ENCODE peak calls at places on chromosomes 6 and 20, in nine cellular contexts. X is HuH-7; S is nephron progenitor cell; V is body of pancreas; D is posterior cingulate gyrus; F is naive thymus-derived CD8-positive, alpha-beta T cell; C is mammary epithelial cell; Q is cardiac muscle cell; Z is C1 segment of cervical spinal cord. W is an unnamed sample.

GRCh38 chr20:31945790-31946189 is 6.1 kb downstream of the PDRG1 start:
- DNase-seq in Q (no peak), F (no peak), X (no peak), V (no peak), S (no peak), Z (peak), C (no peak), D (no peak), W (no peak)

GRCh38 chr20:25739615-25740320 is 43.1 kb upstream of the ZNF337 start:
- DNase-seq in S (no peak), C (peak), X (no peak), Q (no peak), V (no peak), D (no peak), Z (no peak), F (peak), W (no peak)

GRCh38 chr6:130412556-130413290 is 46.9 kb downstream of the TMEM200A start:
- DNase-seq in Q (no peak), V (no peak), X (peak), D (no peak), F (no peak), S (no peak), C (no peak), Z (no peak), W (no peak)

GRCh38 chr6:19692506-19693298 is 144.5 kb upstream of the ID4 start:
- DNase-seq in Q (no peak), D (no peak), X (no peak), Z (no peak), S (no peak), V (no peak), C (no peak), F (no peak), W (no peak)

GRCh38 chr6:168005796-168006195 is 8.3 kb downstream of the KIF25 start:
- DNase-seq in V (no peak), F (no peak), S (no peak), Z (no peak), Q (no peak), C (no peak), X (no peak), D (no peak), W (no peak)

GRCh38 chr6:129774697-129775447 is 64.9 kb upstream of the ARHGAP18 start:
- DNase-seq in S (peak), F (peak), D (peak), C (peak), X (peak), Z (peak), Q (peak), V (peak), W (peak)

GRCh38 chr6:28817808-28818145 is 106.0 kb downstream of the TRIM27 start:
- DNase-seq in V (no peak), Q (no peak), F (no peak), S (no peak), C (no peak), Z (no peak), X (no peak), D (no peak), W (no peak)

GRCh38 chr6:166104107-166104506 is 63.5 kb downstream of the TBXT start:
- DNase-seq in D (no peak), F (no peak), S (no peak), Z (no peak), X (no peak), V (no peak), Q (no peak), C (no peak), W (no peak)

GRCh38 chr6:70673601-70674000 is 5.9 kb downstream of the SMAP1 start:
- DNase-seq in X (no peak), V (no peak), D (no peak), C (peak), S (no peak), Z (no peak), Q (no peak), F (no peak), W (no peak)

GRCh38 chr6:128929869-128930268 is 46.9 kb downstream of the LAMA2 start:
- DNase-seq in Z (no peak), X (no peak), S (no peak), C (no peak), V (no peak), Q (no peak), D (no peak), F (no peak), W (no peak)

GRCh38 chr6:108610270-108610839 is 49.6 kb downstream of the FOXO3 start:
- DNase-seq in Z (no peak), F (no peak), S (no peak), X (no peak), V (no peak), C (no peak), D (no peak), Q (no peak), W (no peak)

GRCh38 chr20:32522775-32523612 is 62.1 kb downstream of the NOL4L start:
- DNase-seq in S (no peak), X (no peak), C (no peak), F (no peak), Q (no peak), V (no peak), D (no peak), Z (no peak), W (no peak)

GRCh38 chr20:52105045-52105572 is 86.5 kb downstream of the ZFP64 start:
- DNase-seq in Q (peak), C (peak), S (peak), Z (no peak), X (peak), D (no peak), V (peak), F (peak), W (no peak)

GRCh38 chr6:170522565-170523183 is 30.4 kb downstream of the PSMB1 start:
- DNase-seq in F (no peak), S (peak), X (peak), V (no peak), C (no peak), D (no peak), Q (peak), Z (no peak), W (peak)

GRCh38 chr6:163725008-163725941 is 310.8 kb downstream of the QKI start:
- DNase-seq in Q (no peak), V (no peak), Z (no peak), F (no peak), D (no peak), X (no peak), S (no peak), C (no peak), W (no peak)

GRCh38 chr20:25072226-25072811 is 9.6 kb downstream of the VSX1 start:
- DNase-seq in C (peak), X (no peak), V (no peak), D (no peak), Z (no peak), Q (no peak), F (no peak), S (no peak), W (no peak)

GRCh38 chr20:24762791-24763350 is 186.2 kb upstream of the CST7 start:
- DNase-seq in S (no peak), X (no peak), F (no peak), Z (no peak), V (no peak), Q (no peak), D (no peak), C (no peak), W (no peak)

GRCh38 chr6:144360401-144360800 is 75.3 kb downstream of the UTRN start:
- DNase-seq in Q (no peak), V (no peak), Z (no peak), X (no peak), F (no peak), C (no peak), D (no peak), S (no peak), W (no peak)

GRCh38 chr6:17470953-17471335 is 77.5 kb downstream of the CAP2 start:
- DNase-seq in Q (no peak), X (no peak), Z (no peak), V (no peak), D (no peak), C (no peak), S (no peak), F (no peak), W (no peak)